ENCODE peak calls at places on chromosome 18, in ten cellular contexts. One of them, this sample, is unnamed.

GRCh38 chr18:46772396-46772795 is 15.5 kb upstream of the ST8SIA5 start:
- DNase-seq in pons: no peak
- DNase-seq in activated CD4-positive, alpha-beta T cell treated with anti-CD3 and anti-CD28 coated beads, Interleukin-2, amount 10 ng/mL, durations not matched to agents 7 days and 5 days: no peak
- DNase-seq in HEK293T: no peak
- DNase-seq in fibroblast of villous mesenchyme: no peak
- DNase-seq in stomach: no peak
- DNase-seq in DMS153: no peak
- DNase-seq in midbrain: no peak
- DNase-seq in NCI-H2171 treated with DMSO at 0.1 percent for 48 hours: no peak
- DNase-seq in BJ: no peak
- DNase-seq in this sample: peak; percentile 36

GRCh38 chr18:60981651-60982050 is 351.6 kb upstream of the CDH20 start:
- DNase-seq in pons: no peak
- DNase-seq in activated CD4-positive, alpha-beta T cell treated with anti-CD3 and anti-CD28 coated beads, Interleukin-2, amount 10 ng/mL, durations not matched to agents 7 days and 5 days: no peak
- DNase-seq in HEK293T: no peak
- DNase-seq in fibroblast of villous mesenchyme: peak; percentile 27
- DNase-seq in stomach: no peak
- DNase-seq in DMS153: no peak
- DNase-seq in midbrain: no peak
- DNase-seq in NCI-H2171 treated with DMSO at 0.1 percent for 48 hours: no peak
- DNase-seq in BJ: no peak
- DNase-seq in this sample: no peak

GRCh38 chr18:8480506-8481328 is 128.5 kb upstream of the RAB12 start:
- DNase-seq in pons: peak; percentile 69
- DNase-seq in activated CD4-positive, alpha-beta T cell treated with anti-CD3 and anti-CD28 coated beads, Interleukin-2, amount 10 ng/mL, durations not matched to agents 7 days and 5 days: no peak
- DNase-seq in HEK293T: peak; percentile 44
- DNase-seq in fibroblast of villous mesenchyme: peak; percentile 61
- DNase-seq in stomach: peak; percentile 34
- DNase-seq in DMS153: no peak
- DNase-seq in midbrain: peak; percentile 53
- DNase-seq in NCI-H2171 treated with DMSO at 0.1 percent for 48 hours: peak; percentile 70
- DNase-seq in BJ: no peak
- DNase-seq in this sample: peak; percentile 60

GRCh38 chr18:31206064-31206463 is 43.4 kb upstream of the DSC1 start:
- DNase-seq in pons: no peak
- DNase-seq in activated CD4-positive, alpha-beta T cell treated with anti-CD3 and anti-CD28 coated beads, Interleukin-2, amount 10 ng/mL, durations not matched to agents 7 days and 5 days: no peak
- DNase-seq in HEK293T: no peak
- DNase-seq in fibroblast of villous mesenchyme: no peak
- DNase-seq in stomach: no peak
- DNase-seq in DMS153: no peak
- DNase-seq in midbrain: no peak
- DNase-seq in NCI-H2171 treated with DMSO at 0.1 percent for 48 hours: no peak
- DNase-seq in BJ: no peak
- DNase-seq in this sample: no peak

GRCh38 chr18:10332452-10332851 is 122.0 kb upstream of the APCDD1 start:
- DNase-seq in pons: no peak
- DNase-seq in activated CD4-positive, alpha-beta T cell treated with anti-CD3 and anti-CD28 coated beads, Interleukin-2, amount 10 ng/mL, durations not matched to agents 7 days and 5 days: no peak
- DNase-seq in HEK293T: no peak
- DNase-seq in fibroblast of villous mesenchyme: no peak
- DNase-seq in stomach: no peak
- DNase-seq in DMS153: no peak
- DNase-seq in midbrain: no peak
- DNase-seq in NCI-H2171 treated with DMSO at 0.1 percent for 48 hours: no peak
- DNase-seq in BJ: no peak
- DNase-seq in this sample: no peak

GRCh38 chr18:74353169-74353775 is 37.6 kb downstream of the C18orf63 start:
- DNase-seq in pons: peak; percentile 94
- DNase-seq in activated CD4-positive, alpha-beta T cell treated with anti-CD3 and anti-CD28 coated beads, Interleukin-2, amount 10 ng/mL, durations not matched to agents 7 days and 5 days: peak; percentile 75
- DNase-seq in HEK293T: peak; percentile 36
- DNase-seq in fibroblast of villous mesenchyme: peak; percentile 71
- DNase-seq in stomach: peak; percentile 69
- DNase-seq in DMS153: peak; percentile 60
- DNase-seq in midbrain: peak; percentile 89
- DNase-seq in NCI-H2171 treated with DMSO at 0.1 percent for 48 hours: peak; percentile 5
- DNase-seq in BJ: no peak
- DNase-seq in this sample: peak; percentile 61

GRCh38 chr18:58242435-58242834 is 198.4 kb downstream of the NEDD4L start:
- DNase-seq in pons: no peak
- DNase-seq in activated CD4-positive, alpha-beta T cell treated with anti-CD3 and anti-CD28 coated beads, Interleukin-2, amount 10 ng/mL, durations not matched to agents 7 days and 5 days: no peak
- DNase-seq in HEK293T: no peak
- DNase-seq in fibroblast of villous mesenchyme: no peak
- DNase-seq in stomach: no peak
- DNase-seq in DMS153: no peak
- DNase-seq in midbrain: no peak
- DNase-seq in NCI-H2171 treated with DMSO at 0.1 percent for 48 hours: no peak
- DNase-seq in BJ: no peak
- DNase-seq in this sample: no peak

GRCh38 chr18:10143601-10144000 is 229.8 kb downstream of the VAPA start:
- DNase-seq in pons: no peak
- DNase-seq in activated CD4-positive, alpha-beta T cell treated with anti-CD3 and anti-CD28 coated beads, Interleukin-2, amount 10 ng/mL, durations not matched to agents 7 days and 5 days: no peak
- DNase-seq in HEK293T: no peak
- DNase-seq in fibroblast of villous mesenchyme: no peak
- DNase-seq in stomach: no peak
- DNase-seq in DMS153: no peak
- DNase-seq in midbrain: no peak
- DNase-seq in NCI-H2171 treated with DMSO at 0.1 percent for 48 hours: no peak
- DNase-seq in BJ: no peak
- DNase-seq in this sample: no peak

GRCh38 chr18:76265375-76266225 is 229.4 kb downstream of the ZNF516 start:
- DNase-seq in pons: no peak
- DNase-seq in activated CD4-positive, alpha-beta T cell treated with anti-CD3 and anti-CD28 coated beads, Interleukin-2, amount 10 ng/mL, durations not matched to agents 7 days and 5 days: no peak
- DNase-seq in HEK293T: no peak
- DNase-seq in fibroblast of villous mesenchyme: peak; percentile 66
- DNase-seq in stomach: no peak
- DNase-seq in DMS153: no peak
- DNase-seq in midbrain: no peak
- DNase-seq in NCI-H2171 treated with DMSO at 0.1 percent for 48 hours: no peak
- DNase-seq in BJ: peak; percentile 19
- DNase-seq in this sample: no peak

GRCh38 chr18:28963481-28963880 is 786.6 kb upstream of the CDH2 start:
- DNase-seq in pons: no peak
- DNase-seq in activated CD4-positive, alpha-beta T cell treated with anti-CD3 and anti-CD28 coated beads, Interleukin-2, amount 10 ng/mL, durations not matched to agents 7 days and 5 days: no peak
- DNase-seq in HEK293T: no peak
- DNase-seq in fibroblast of villous mesenchyme: no peak
- DNase-seq in stomach: no peak
- DNase-seq in DMS153: no peak
- DNase-seq in midbrain: no peak
- DNase-seq in NCI-H2171 treated with DMSO at 0.1 percent for 48 hours: peak; percentile 40
- DNase-seq in BJ: no peak
- DNase-seq in this sample: no peak

GRCh38 chr18:63192885-63193349 is 126.7 kb downstream of the BCL2 start:
- DNase-seq in pons: no peak
- DNase-seq in activated CD4-positive, alpha-beta T cell treated with anti-CD3 and anti-CD28 coated beads, Interleukin-2, amount 10 ng/mL, durations not matched to agents 7 days and 5 days: no peak
- DNase-seq in HEK293T: no peak
- DNase-seq in fibroblast of villous mesenchyme: no peak
- DNase-seq in stomach: no peak
- DNase-seq in DMS153: peak; percentile 15
- DNase-seq in midbrain: no peak
- DNase-seq in NCI-H2171 treated with DMSO at 0.1 percent for 48 hours: no peak
- DNase-seq in BJ: no peak
- DNase-seq in this sample: no peak